ENCODE peak calls at places on chromosomes 6 and 20, in eight cellular contexts. Z, E, X, R, A, S, G and O are unnamed samples.

GRCh38 chr6:118659513-118660217 is 8.3 kb upstream of the CEP85L start:
- DNase-seq in G (no peak), R (no peak), E (no peak), Z (no peak), X (no peak), S (no peak), A (no peak), O (no peak)

GRCh38 chr6:170025341-170026271 is 265.3 kb downstream of the DLL1 start:
- DNase-seq in E (no peak), Z (no peak), G (no peak), S (no peak), A (no peak), X (no peak), R (no peak), O (no peak)

GRCh38 chr6:75808507-75808906 is 59.5 kb downstream of the MYO6 start:
- DNase-seq in E (no peak), R (no peak), S (no peak), Z (no peak), X (no peak), A (no peak), G (no peak), O (no peak)

GRCh38 chr6:7939186-7939863 is 28.7 kb upstream of the TXNDC5 start:
- DNase-seq in S (no peak), G (no peak), E (no peak), X (no peak), R (no peak), Z (no peak), A (no peak), O (no peak)

GRCh38 chr6:132830236-132830799 is 15.9 kb downstream of the RPS12 start:
- DNase-seq in S (no peak), E (peak), Z (no peak), X (no peak), R (no peak), A (no peak), G (no peak), O (no peak)

GRCh38 chr6:30841644-30842504 is 42.4 kb upstream of the DDR1 start:
- DNase-seq in X (no peak), Z (no peak), R (no peak), E (peak), S (no peak), A (no peak), G (no peak), O (no peak)

GRCh38 chr20:51129201-51129671 is 106.3 kb upstream of the KCNG1 start:
- DNase-seq in S (no peak), X (no peak), E (no peak), R (no peak), A (no peak), Z (no peak), G (no peak), O (no peak)

GRCh38 chr6:136990754-136991153 is 54.0 kb downstream of the IL20RA start:
- DNase-seq in A (no peak), S (no peak), E (no peak), R (no peak), Z (no peak), X (no peak), G (no peak), O (no peak)

GRCh38 chr20:17570347-17571152 is 675 bp downstream of the DSTN start:
- DNase-seq in G (peak), A (peak), S (no peak), R (no peak), X (peak), Z (peak), E (peak), O (no peak)

GRCh38 chr20:20946122-20946759 is 159.9 kb downstream of the LINC00237 start:
- DNase-seq in G (no peak), Z (no peak), A (no peak), S (no peak), E (no peak), X (no peak), R (no peak), O (no peak)

GRCh38 chr6:170405311-170405975 is 98.9 kb downstream of the FAM120B start:
- DNase-seq in Z (no peak), X (no peak), R (no peak), G (no peak), A (no peak), E (peak), S (no peak), O (no peak)

GRCh38 chr20:50219520-50220086 is 29.0 kb downstream of the CEBPB start:
- DNase-seq in X (peak), S (no peak), Z (no peak), A (no peak), E (no peak), G (no peak), R (no peak), O (no peak)

GRCh38 chr6:16181429-16182359 is 52.8 kb downstream of the MYLIP start:
- DNase-seq in R (no peak), X (no peak), A (no peak), Z (no peak), E (no peak), G (no peak), S (no peak), O (no peak)

GRCh38 chr6:34589633-34590139 is 33.6 kb upstream of the SPDEF start:
- DNase-seq in X (no peak), G (no peak), E (no peak), S (no peak), R (no peak), Z (no peak), A (no peak), O (no peak)

GRCh38 chr20:10674684-10675455 is 1.1 kb upstream of the JAG1 start:
- DNase-seq in A (no peak), E (peak), G (peak), Z (peak), R (no peak), S (no peak), X (peak), O (no peak)

GRCh38 chr6:35330541-35331119 is 11.7 kb upstream of the PPARD start:
- DNase-seq in E (no peak), S (no peak), Z (no peak), X (no peak), A (no peak), R (no peak), G (no peak), O (no peak)

GRCh38 chr6:133609404-133610270 is 279.3 kb upstream of the TCF21 start:
- DNase-seq in A (no peak), R (no peak), G (no peak), S (no peak), Z (no peak), X (no peak), E (peak), O (peak)

GRCh38 chr20:46348231-46348803 is 40.0 kb upstream of the CDH22 start:
- DNase-seq in Z (peak), S (no peak), X (peak), E (peak), A (no peak), G (no peak), R (peak), O (no peak)

GRCh38 chr20:11195899-11196558 is 522.2 kb upstream of the JAG1 start:
- DNase-seq in G (peak), A (no peak), S (no peak), X (no peak), R (no peak), Z (no peak), E (no peak), O (no peak)

GRCh38 chr6:68967549-68968300 is 332.6 kb downstream of the ADGRB3 start:
- DNase-seq in X (peak), A (peak), E (peak), S (peak), Z (peak), R (peak), G (peak), O (peak)

GRCh38 chr20:34535301-34535840 is 19.1 kb downstream of the DYNLRB1 start:
- DNase-seq in S (no peak), G (no peak), Z (no peak), A (no peak), X (no peak), R (no peak), E (no peak), O (no peak)

GRCh38 chr6:45651301-45651700 is 273.6 kb upstream of the SUPT3H start:
- DNase-seq in R (no peak), X (no peak), Z (no peak), S (no peak), E (no peak), G (no peak), A (no peak), O (no peak)

GRCh38 chr6:112626468-112627082 is 279.4 kb downstream of the RFPL4B start:
- DNase-seq in G (no peak), A (no peak), S (no peak), E (peak), X (no peak), Z (no peak), R (no peak), O (no peak)

GRCh38 chr6:63441266-63441956 is 121.6 kb upstream of the LGSN start:
- DNase-seq in X (no peak), A (no peak), G (no peak), E (no peak), Z (no peak), R (no peak), S (no peak), O (no peak)